ENCODE peak calls at places on chromosomes 13 and 19, in seven cellular contexts. E is NB4, Y is endothelial cell of umbilical vein, D is IMR-90, O is spleen, A is tibial nerve, H is uterus. Z is an unnamed sample.

GRCh38 chr19:9878511-9879196 is 43.5 kb downstream of the PIN1 start:
- DNase-seq in E (no peak), Y (no peak), D (no peak), O (no peak), A (no peak), H (no peak), Z (no peak)

GRCh38 chr13:42836930-42837329 is 55.5 kb downstream of the FAM216B start:
- DNase-seq in E (no peak), Y (peak; percentile 19), D (peak; percentile 51), O (no peak), A (no peak), H (no peak), Z (no peak)

GRCh38 chr13:36712290-36712689 is 38.5 kb downstream of the SERTM1 start:
- DNase-seq in E (no peak), Y (no peak), D (no peak), O (no peak), A (no peak), H (no peak), Z (no peak)

GRCh38 chr13:85896516-85897450 is 97.6 kb upstream of the SLITRK6 start:
- DNase-seq in E (peak; percentile 28), Y (no peak), D (peak; percentile 0), O (peak; percentile 43), A (no peak), H (no peak), Z (no peak)

GRCh38 chr19:4914736-4915501 is 5.6 kb downstream of the UHRF1 start:
- DNase-seq in E (no peak), Y (peak; percentile 21), D (peak; percentile 69), O (peak; percentile 88), A (no peak), H (no peak), Z (no peak)

GRCh38 chr13:27403727-27404385 is 20.6 kb upstream of the GTF3A start:
- DNase-seq in E (no peak), Y (no peak), D (no peak), O (no peak), A (no peak), H (no peak), Z (no peak)

GRCh38 chr19:2494447-2495129 is 18.7 kb downstream of the GADD45B start:
- DNase-seq in E (peak; percentile 48), Y (peak; percentile 57), D (peak; percentile 79), O (peak; percentile 88), A (peak; percentile 60), H (peak; percentile 74), Z (peak; percentile 73)

GRCh38 chr19:55212447-55212846 is 3.1 kb upstream of the PTPRH start:
- DNase-seq in E (peak; percentile 56), Y (peak; percentile 26), D (no peak), O (no peak), A (no peak), H (no peak), Z (no peak)

GRCh38 chr13:59750860-59751259 is 412.9 kb downstream of the DIAPH3 start:
- DNase-seq in E (no peak), Y (peak; percentile 4), D (peak; percentile 57), O (no peak), A (no peak), H (no peak), Z (no peak)

GRCh38 chr19:19534556-19535265 is 3.4 kb upstream of the CILP2 start:
- DNase-seq in E (no peak), Y (no peak), D (no peak), O (no peak), A (no peak), H (no peak), Z (no peak)

GRCh38 chr13:112176746-112177119 is 109.8 kb downstream of the SOX1 start:
- DNase-seq in E (no peak), Y (no peak), D (no peak), O (no peak), A (no peak), H (no peak), Z (no peak)

GRCh38 chr19:33490041-33490451 is 31.5 kb downstream of the PEPD start:
- DNase-seq in E (no peak), Y (no peak), D (no peak), O (peak; percentile 69), A (no peak), H (no peak), Z (peak; percentile 43)

GRCh38 chr19:33493401-33494275 is 28.0 kb downstream of the PEPD start:
- DNase-seq in E (no peak), Y (no peak), D (no peak), O (peak; percentile 55), A (no peak), H (no peak), Z (no peak)

GRCh38 chr19:33492090-33492489 is 29.5 kb downstream of the PEPD start:
- DNase-seq in E (no peak), Y (no peak), D (no peak), O (peak; percentile 64), A (no peak), H (no peak), Z (no peak)

GRCh38 chr19:33496016-33496415 is 25.6 kb downstream of the PEPD start:
- DNase-seq in E (no peak), Y (no peak), D (no peak), O (peak; percentile 47), A (no peak), H (no peak), Z (no peak)

GRCh38 chr19:33492951-33493350 is 28.6 kb downstream of the PEPD start:
- DNase-seq in E (no peak), Y (no peak), D (no peak), O (peak; percentile 61), A (no peak), H (no peak), Z (no peak)
- TF ChIP-seq POLR2A in E (no peak), Y (no peak), D (no peak), O (no peak), A (no peak), H (no peak), Z (no peak)

GRCh38 chr13:109783815-109784589 is 2.4 kb downstream of the IRS2 start:
- DNase-seq in E (peak; percentile 69), Y (no peak), D (no peak), O (no peak), A (no peak), H (no peak), Z (peak; percentile 29)

GRCh38 chr13:109785892-109786450 is 412 bp downstream of the IRS2 start:
- DNase-seq in E (peak; percentile 64), Y (no peak), D (no peak), O (no peak), A (no peak), H (no peak), Z (no peak)

GRCh38 chr13:109785141-109785891 is 1.1 kb downstream of the IRS2 start:
- DNase-seq in E (peak; percentile 79), Y (peak; percentile 44), D (peak; percentile 57), O (peak; percentile 92), A (no peak), H (peak; percentile 43), Z (peak; percentile 44)

GRCh38 chr13:109783447-109783814 is 3.0 kb downstream of the IRS2 start:
- DNase-seq in E (peak; percentile 90), Y (no peak), D (no peak), O (no peak), A (no peak), H (no peak), Z (no peak)

GRCh38 chr13:109784590-109785140 is 1.7 kb downstream of the IRS2 start:
- DNase-seq in E (peak; percentile 92), Y (peak; percentile 51), D (peak; percentile 62), O (peak; percentile 94), A (peak; percentile 42), H (peak; percentile 62), Z (peak; percentile 72)
- TF ChIP-seq POLR2A in E (no peak), Y (no peak), D (no peak), O (no peak), A (no peak), H (no peak), Z (no peak)

GRCh38 chr19:47781590-47782318 is 3.3 kb downstream of the SELENOW start:
- DNase-seq in E (no peak), Y (no peak), D (no peak), O (no peak), A (peak; percentile 47), H (peak; percentile 65), Z (peak; percentile 45)

GRCh38 chr19:47778089-47778953 is at the start of gene SELENOW:
- DNase-seq in E (peak; percentile 93), Y (peak; percentile 78), D (peak; percentile 46), O (peak; percentile 93), A (peak; percentile 67), H (peak; percentile 76), Z (peak; percentile 62)

GRCh38 chr19:47778954-47779351 is 450 bp downstream of the SELENOW start:
- DNase-seq in E (no peak), Y (peak; percentile 34), D (no peak), O (no peak), A (no peak), H (peak; percentile 52), Z (no peak)

GRCh38 chr19:47780215-47780551 is 1.7 kb downstream of the SELENOW start:
- DNase-seq in E (no peak), Y (no peak), D (no peak), O (no peak), A (no peak), H (no peak), Z (no peak)

DNA sequence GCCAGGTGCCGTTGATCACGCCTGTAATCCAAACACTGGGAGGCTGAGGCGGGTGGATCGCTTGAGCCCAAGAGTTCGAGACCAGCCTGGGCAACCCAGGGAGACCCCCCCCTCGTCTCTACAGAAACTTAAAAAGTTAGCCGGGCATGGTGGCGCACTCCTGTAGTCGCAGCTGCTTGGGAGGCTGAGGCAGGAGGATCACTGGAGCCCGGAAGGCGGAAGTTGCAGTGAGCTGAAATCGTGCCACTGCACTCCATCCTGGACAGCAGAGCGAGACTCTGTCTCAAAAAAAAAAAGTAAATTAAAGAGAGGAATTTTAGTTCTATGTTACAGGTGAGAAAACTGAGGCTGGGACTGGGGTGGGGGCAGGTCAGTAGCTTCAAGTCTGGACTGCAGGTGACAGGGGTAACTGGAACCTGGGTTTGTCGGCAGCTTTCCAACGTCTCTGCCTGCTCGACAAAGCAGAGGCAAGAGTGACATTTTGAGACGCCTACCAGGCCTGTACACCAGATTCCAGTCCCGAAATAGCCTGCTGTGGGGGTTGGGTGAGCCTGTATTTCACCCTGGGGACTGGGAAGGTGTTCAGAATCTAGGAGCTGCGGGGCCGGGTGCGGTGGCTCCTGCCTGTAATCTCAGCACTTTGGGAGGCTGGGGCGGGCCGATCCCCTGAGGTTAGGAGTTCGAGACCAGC is 1.2 kb downstream of the SELENOW start:
- DNase-seq in E (no peak), Y (no peak), D (no peak), O (no peak), A (peak; percentile 30), H (peak; percentile 68), Z (peak; percentile 56)
- TF ChIP-seq POLR2A in E (no peak), Y (no peak), D (no peak), O (no peak), A (no peak), H (peak; percentile 31), Z (no peak)

DNA sequence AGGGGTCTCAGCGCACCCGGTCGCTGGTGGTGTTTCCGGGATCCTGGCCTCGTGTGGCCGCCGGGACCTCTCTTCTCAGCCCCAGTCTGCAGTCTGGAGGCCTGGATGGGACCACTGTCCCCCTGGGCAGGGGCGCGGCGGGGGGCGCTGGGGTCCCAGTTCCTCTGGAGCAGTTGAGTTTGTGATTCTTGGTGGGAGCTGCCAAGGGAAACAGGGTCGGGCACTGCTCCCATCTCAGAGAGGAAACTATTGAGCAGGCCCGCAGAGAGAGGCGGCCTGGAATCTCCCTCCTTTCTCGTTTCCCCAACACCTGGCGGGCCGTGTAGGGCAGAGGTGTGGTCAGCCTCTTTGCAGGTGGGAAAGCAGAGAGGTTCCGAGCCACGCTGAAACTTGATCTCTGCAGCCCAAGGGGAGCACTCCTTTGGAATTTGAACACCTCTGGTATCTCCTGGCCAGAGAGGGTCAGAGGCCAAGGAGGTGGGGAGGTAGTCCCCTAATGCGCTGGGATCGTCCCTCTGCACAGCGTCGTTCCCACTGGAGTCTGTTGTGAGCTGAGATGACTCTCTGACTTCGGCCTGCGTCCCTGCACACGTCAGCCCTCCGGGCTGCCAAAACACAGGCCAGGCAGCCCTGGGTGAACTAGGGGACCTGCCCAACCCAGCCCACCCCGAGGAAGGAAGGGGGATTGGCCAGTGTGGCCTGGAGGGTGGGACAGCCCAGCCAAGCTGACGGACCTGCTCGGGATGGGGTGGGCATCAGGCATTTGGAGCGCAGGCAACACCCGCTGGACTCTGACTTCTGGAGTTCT is 769 bp downstream of the PLEKHF1 start:
- DNase-seq in E (no peak), Y (no peak), D (peak; percentile 66), O (no peak), A (no peak), H (peak; percentile 54), Z (peak; percentile 52)
- TF ChIP-seq POLR2A in E (no peak), Y (no peak), D (peak; percentile 32), O (no peak), A (no peak), H (no peak), Z (no peak)